ENCODE peak calls at places on chromosome 21, in six cellular contexts. E, C, X, Y, Z and F are unnamed samples.

GRCh38 chr21:33121715-33122475 is 52.0 kb downstream of the OLIG1 start:
- DNase-seq in Y (no peak), C (no peak), E (no peak), Z (peak), X (no peak), F (no peak)

GRCh38 chr21:41739936-41740335 is 26.9 kb downstream of the RIPK4 start:
- DNase-seq in C (no peak), Z (no peak), Y (no peak), E (no peak), X (no peak), F (no peak)

GRCh38 chr21:28704746-28705145 is 287.9 kb downstream of the LTN1 start:
- DNase-seq in Y (no peak), X (no peak), E (no peak), Z (no peak), C (no peak), F (peak)

GRCh38 chr21:35738342-35738961 is 321.9 kb downstream of the SETD4 start:
- DNase-seq in E (no peak), Z (peak), X (no peak), C (no peak), Y (no peak), F (no peak)

GRCh38 chr21:33976082-33976979 is 60.7 kb upstream of the ATP5PO start:
- DNase-seq in E (no peak), X (peak), Z (peak), C (peak), Y (no peak), F (peak)

GRCh38 chr21:15976807-15977206 is 247.0 kb downstream of the USP25 start:
- DNase-seq in E (no peak), C (no peak), X (no peak), Z (peak), Y (no peak), F (no peak)

GRCh38 chr21:33033094-33033951 is 7.6 kb downstream of the OLIG2 start:
- DNase-seq in E (no peak), Y (no peak), C (no peak), X (no peak), Z (no peak), F (no peak)

GRCh38 chr21:42845296-42845965 is 33.9 kb downstream of the WDR4 start:
- DNase-seq in C (no peak), E (no peak), Y (no peak), Z (no peak), X (no peak), F (peak)

GRCh38 chr21:37149411-37149810 is 76.4 kb downstream of the TTC3 start:
- DNase-seq in Y (no peak), X (peak), C (no peak), E (no peak), Z (peak), F (no peak)

GRCh38 chr21:31252091-31252490 is 92.0 kb downstream of the TIAM1 start:
- DNase-seq in C (no peak), Y (no peak), Z (no peak), E (no peak), X (no peak), F (no peak)

GRCh38 chr21:33848252-33848953 is 67.2 kb downstream of the ATP5PO start:
- DNase-seq in X (no peak), Y (no peak), Z (no peak), E (no peak), C (no peak), F (no peak)